ENCODE peak calls at places on chromosomes 6 and 20, in five cellular contexts. One of them, this sample, is unnamed.

GRCh38 chr6:156396068-156396771 is 381.0 kb upstream of the ARID1B start:
- DNase-seq in HepG2: no peak
- DNase-seq in K562: no peak
- DNase-seq in A549: no peak
- DNase-seq in GM12878: peak; percentile 63
- DNase-seq in this sample: no peak

GRCh38 chr20:32970115-32970972 is 33.9 kb downstream of the SUN5 start:
- DNase-seq in HepG2: no peak
- DNase-seq in K562: no peak
- DNase-seq in A549: no peak
- DNase-seq in GM12878: no peak
- DNase-seq in this sample: no peak

GRCh38 chr20:61960836-61961235 is 104.8 kb downstream of the TAF4 start:
- DNase-seq in HepG2: no peak
- DNase-seq in K562: no peak
- DNase-seq in A549: no peak
- DNase-seq in GM12878: no peak
- DNase-seq in this sample: no peak

GRCh38 chr6:149862901-149863595 is 1.1 kb downstream of the LRP11 start:
- DNase-seq in HepG2: peak; percentile 38
- DNase-seq in K562: peak; percentile 56
- DNase-seq in A549: no peak
- DNase-seq in GM12878: no peak
- DNase-seq in this sample: peak; percentile 86

GRCh38 chr6:121794630-121795029 is 359.2 kb downstream of the GJA1 start:
- DNase-seq in HepG2: no peak
- DNase-seq in K562: no peak
- DNase-seq in A549: peak; percentile 19
- DNase-seq in GM12878: no peak
- DNase-seq in this sample: no peak

GRCh38 chr6:52566853-52567279 is 10.0 kb downstream of the TRAM2 start:
- DNase-seq in HepG2: peak; percentile 58
- DNase-seq in K562: no peak
- DNase-seq in A549: peak; percentile 5
- DNase-seq in GM12878: no peak
- DNase-seq in this sample: no peak

GRCh38 chr6:158060447-158061360 is 79.0 kb downstream of the SYNJ2 start:
- DNase-seq in HepG2: no peak
- DNase-seq in K562: no peak
- DNase-seq in A549: peak; percentile 46
- DNase-seq in GM12878: no peak
- DNase-seq in this sample: peak; percentile 60

GRCh38 chr20:48638546-48638945 is 189.3 kb downstream of the PREX1 start:
- DNase-seq in HepG2: no peak
- DNase-seq in K562: no peak
- DNase-seq in A549: no peak
- DNase-seq in GM12878: no peak
- DNase-seq in this sample: no peak

GRCh38 chr6:19866900-19867627 is 29.9 kb downstream of the ID4 start:
- DNase-seq in HepG2: peak; percentile 18
- DNase-seq in K562: no peak
- DNase-seq in A549: no peak
- DNase-seq in GM12878: no peak
- DNase-seq in this sample: no peak

GRCh38 chr6:54737247-54737646 is 109.3 kb upstream of the FAM83B start:
- DNase-seq in HepG2: peak; percentile 28
- DNase-seq in K562: peak; percentile 5
- DNase-seq in A549: no peak
- DNase-seq in GM12878: no peak
- DNase-seq in this sample: peak; percentile 24

GRCh38 chr6:159077123-159077522 is 32.3 kb upstream of the TAGAP start:
- DNase-seq in HepG2: no peak
- DNase-seq in K562: no peak
- DNase-seq in A549: no peak
- DNase-seq in GM12878: no peak
- DNase-seq in this sample: peak; percentile 20

GRCh38 chr6:2902470-2902762 is 693 bp downstream of the SERPINB9 start:
- DNase-seq in HepG2: no peak
- DNase-seq in K562: no peak
- DNase-seq in A549: no peak
- DNase-seq in GM12878: no peak
- DNase-seq in this sample: no peak

GRCh38 chr20:326645-327031 is 1.3 kb downstream of the SOX12 start:
- DNase-seq in HepG2: no peak
- DNase-seq in K562: no peak
- DNase-seq in A549: peak; percentile 46
- DNase-seq in GM12878: no peak
- DNase-seq in this sample: no peak

GRCh38 chr20:58718121-58718563 is 25.5 kb downstream of the NPEPL1 start:
- DNase-seq in HepG2: no peak
- DNase-seq in K562: no peak
- DNase-seq in A549: no peak
- DNase-seq in GM12878: no peak
- DNase-seq in this sample: peak; percentile 10

GRCh38 chr6:19837511-19838441 is 606 bp downstream of the ID4 start:
- DNase-seq in HepG2: peak; percentile 21
- DNase-seq in K562: no peak
- DNase-seq in A549: peak; percentile 11
- DNase-seq in GM12878: no peak
- DNase-seq in this sample: peak; percentile 75

GRCh38 chr6:39378175-39378889 is 55.8 kb upstream of the KCNK16 start:
- DNase-seq in HepG2: no peak
- DNase-seq in K562: no peak
- DNase-seq in A549: no peak
- DNase-seq in GM12878: no peak
- DNase-seq in this sample: no peak

GRCh38 chr20:14155361-14155760 is 160.0 kb downstream of the MACROD2 start:
- DNase-seq in HepG2: no peak
- DNase-seq in K562: no peak
- DNase-seq in A549: no peak
- DNase-seq in GM12878: no peak
- DNase-seq in this sample: no peak

GRCh38 chr20:54649511-54649962 is 174.1 kb downstream of the DOK5 start:
- DNase-seq in HepG2: peak; percentile 85
- DNase-seq in K562: peak; percentile 53
- DNase-seq in A549: peak; percentile 58
- DNase-seq in GM12878: no peak
- DNase-seq in this sample: peak; percentile 66

GRCh38 chr6:39076086-39076992 is 27.8 kb downstream of the GLP1R start:
- DNase-seq in HepG2: no peak
- DNase-seq in K562: no peak
- DNase-seq in A549: no peak
- DNase-seq in GM12878: no peak
- DNase-seq in this sample: no peak

GRCh38 chr20:48006036-48006833 is 221.0 kb upstream of the SULF2 start:
- DNase-seq in HepG2: no peak
- DNase-seq in K562: no peak
- DNase-seq in A549: no peak
- DNase-seq in GM12878: peak; percentile 56
- DNase-seq in this sample: no peak

GRCh38 chr6:51934098-51934497 is 153.3 kb downstream of the PKHD1 start:
- DNase-seq in HepG2: peak; percentile 24
- DNase-seq in K562: peak; percentile 44
- DNase-seq in A549: peak; percentile 13
- DNase-seq in GM12878: no peak
- DNase-seq in this sample: peak; percentile 14

GRCh38 chr6:148520109-148520841 is 177.6 kb downstream of the SASH1 start:
- DNase-seq in HepG2: no peak
- DNase-seq in K562: no peak
- DNase-seq in A549: no peak
- DNase-seq in GM12878: peak; percentile 65
- DNase-seq in this sample: no peak

GRCh38 chr20:58389324-58389967 is 417 bp downstream of the VAPB start:
- DNase-seq in HepG2: peak; percentile 26
- DNase-seq in K562: peak; percentile 55
- DNase-seq in A549: no peak
- DNase-seq in GM12878: no peak
- DNase-seq in this sample: peak; percentile 74

GRCh38 chr6:53359843-53360834 is 11.4 kb upstream of the ELOVL5 start:
- DNase-seq in HepG2: peak; percentile 83
- DNase-seq in K562: no peak
- DNase-seq in A549: peak; percentile 19
- DNase-seq in GM12878: no peak
- DNase-seq in this sample: peak; percentile 25

DNA sequence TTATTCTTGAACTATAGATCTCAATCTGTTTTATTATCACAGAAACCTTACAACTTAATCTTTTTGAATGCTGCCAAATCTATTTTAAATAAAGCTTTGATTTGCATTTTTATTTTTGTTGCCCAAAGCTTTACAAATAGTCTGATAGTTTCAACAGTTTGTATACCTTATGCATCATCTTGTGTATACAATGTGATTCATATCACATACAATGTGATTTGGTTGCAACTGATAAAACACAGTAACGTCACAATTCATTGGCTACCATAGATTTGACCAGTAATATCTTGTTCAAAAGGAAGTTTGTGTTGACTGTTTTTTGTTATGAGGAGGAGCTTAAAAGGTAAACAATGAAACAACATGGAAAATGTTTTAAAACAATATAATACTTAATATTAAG is 110.9 kb downstream of the EYA4 start:
- DNase-seq in HepG2: no peak
- DNase-seq in K562: no peak
- DNase-seq in A549: no peak
- DNase-seq in GM12878: no peak
- DNase-seq in this sample: no peak
- TF ChIP-seq REST in HepG2: no peak
- TF ChIP-seq REST in K562: no peak
- TF ChIP-seq REST in A549: no peak
- TF ChIP-seq REST in GM12878: no peak
- TF ChIP-seq REST in this sample: no peak

GRCh38 chr6:133621751-133622150 is 267.2 kb upstream of the TCF21 start:
- DNase-seq in HepG2: no peak
- DNase-seq in K562: no peak
- DNase-seq in A549: no peak
- DNase-seq in GM12878: no peak
- DNase-seq in this sample: no peak
- TF ChIP-seq SMC3 in HepG2: no peak
- TF ChIP-seq SMC3 in K562: no peak
- TF ChIP-seq SMC3 in A549: no peak
- TF ChIP-seq SMC3 in GM12878: no peak
- TF ChIP-seq SMC3 in this sample: no peak

DNA sequence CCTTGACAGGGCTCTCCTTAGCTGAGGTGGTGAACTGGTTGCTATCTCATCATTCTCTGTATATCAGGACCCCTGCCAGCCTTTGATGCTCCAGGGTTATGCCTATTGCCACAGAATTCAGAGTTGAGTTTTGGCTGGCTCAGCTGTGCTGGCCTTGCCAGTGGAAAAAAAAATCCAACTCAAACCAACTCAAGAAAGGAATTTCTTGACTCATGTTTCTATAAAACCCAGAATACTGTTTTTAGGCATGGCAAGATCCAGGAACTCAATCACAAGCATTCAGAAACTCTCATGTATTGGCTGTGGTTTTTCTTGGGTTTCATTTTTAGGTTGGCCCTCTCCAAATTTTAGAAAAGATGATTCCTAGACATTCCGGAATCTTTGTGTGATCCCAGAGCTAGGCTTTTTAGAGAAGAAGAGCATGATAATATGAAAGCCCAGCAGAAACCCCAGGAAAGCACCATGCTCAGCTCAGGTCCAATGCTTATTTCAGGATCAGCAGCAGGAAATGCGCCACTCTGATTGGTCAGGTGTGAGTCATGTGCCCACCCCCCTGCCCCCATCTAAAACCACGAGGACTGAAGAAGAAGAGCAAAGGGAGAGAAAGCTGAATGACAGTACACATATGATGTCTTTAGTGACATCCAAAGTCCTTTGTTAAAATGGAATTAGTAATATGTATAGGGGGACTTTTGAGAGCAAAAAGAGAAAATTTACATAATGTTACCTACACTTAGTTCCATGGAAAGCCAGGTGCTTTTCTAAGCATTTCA is 122.9 kb downstream of the RNF144B start:
- DNase-seq in HepG2: no peak
- DNase-seq in K562: peak; percentile 27
- DNase-seq in A549: no peak
- DNase-seq in GM12878: no peak
- DNase-seq in this sample: no peak
- TF ChIP-seq REST in HepG2: no peak
- TF ChIP-seq REST in K562: no peak
- TF ChIP-seq REST in A549: no peak
- TF ChIP-seq REST in GM12878: no peak
- TF ChIP-seq REST in this sample: no peak

GRCh38 chr6:43836507-43836906 is 66.5 kb downstream of the VEGFA start:
- DNase-seq in HepG2: no peak
- DNase-seq in K562: peak; percentile 77
- DNase-seq in A549: no peak
- DNase-seq in GM12878: no peak
- DNase-seq in this sample: no peak
- TF ChIP-seq SMC3 in HepG2: no peak
- TF ChIP-seq SMC3 in K562: no peak
- TF ChIP-seq SMC3 in A549: no peak
- TF ChIP-seq SMC3 in GM12878: no peak
- TF ChIP-seq SMC3 in this sample: no peak

DNA sequence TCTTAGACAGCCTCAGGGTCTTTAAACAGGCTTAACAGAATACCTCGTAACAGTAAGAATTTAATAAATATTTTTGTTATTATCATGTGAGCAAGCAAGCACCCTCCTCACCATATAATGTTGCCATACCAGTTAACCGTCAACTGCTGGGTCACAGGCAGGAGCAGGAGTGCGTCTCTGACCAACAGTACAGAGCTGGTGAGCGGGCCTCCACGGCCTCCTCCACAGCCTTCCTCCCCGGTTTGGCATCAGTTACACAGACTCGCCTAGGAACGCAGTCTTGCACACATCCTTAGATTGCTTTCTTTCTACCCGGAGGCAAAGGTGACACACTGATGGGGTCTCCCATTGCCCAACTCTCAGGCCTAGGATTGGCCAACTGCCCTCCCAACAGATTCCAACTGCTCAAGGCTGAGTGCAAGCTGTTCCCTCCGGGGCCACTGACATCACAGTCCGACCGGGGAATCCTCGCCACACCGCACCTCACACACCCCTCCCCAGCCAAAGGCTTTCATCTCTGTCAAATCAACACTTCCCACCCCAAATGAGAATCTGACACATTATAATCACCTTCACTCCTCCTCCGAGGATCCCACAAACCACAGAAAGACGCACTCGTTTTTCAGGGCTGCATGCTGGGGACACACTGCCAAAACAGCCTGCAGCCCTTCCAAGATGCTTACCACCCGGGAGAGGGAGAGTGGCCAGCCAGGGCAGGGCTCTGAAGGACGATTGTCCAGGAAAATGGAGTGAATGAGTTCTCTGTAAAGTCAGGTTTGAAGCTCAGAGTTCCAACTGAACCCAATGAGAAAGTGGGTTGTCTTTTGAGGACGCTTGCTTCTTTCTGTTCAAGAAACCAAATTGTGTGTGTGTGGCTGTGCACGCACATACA is 63.2 kb downstream of the PDE10A start:
- DNase-seq in HepG2: no peak
- DNase-seq in K562: no peak
- DNase-seq in A549: no peak
- DNase-seq in GM12878: no peak
- DNase-seq in this sample: no peak
- TF ChIP-seq REST in HepG2: no peak
- TF ChIP-seq REST in K562: no peak
- TF ChIP-seq REST in A549: no peak
- TF ChIP-seq REST in GM12878: no peak
- TF ChIP-seq REST in this sample: no peak

GRCh38 chr20:19961298-19961697 is 55.9 kb upstream of the NAA20 start:
- DNase-seq in HepG2: no peak
- DNase-seq in K562: no peak
- DNase-seq in A549: no peak
- DNase-seq in GM12878: no peak
- DNase-seq in this sample: no peak
- TF ChIP-seq SMC3 in HepG2: no peak
- TF ChIP-seq SMC3 in K562: no peak
- TF ChIP-seq SMC3 in A549: no peak
- TF ChIP-seq SMC3 in GM12878: no peak
- TF ChIP-seq SMC3 in this sample: no peak

GRCh38 chr6:129605962-129606361 is 104.0 kb downstream of the ARHGAP18 start:
- DNase-seq in HepG2: no peak
- DNase-seq in K562: no peak
- DNase-seq in A549: no peak
- DNase-seq in GM12878: no peak
- DNase-seq in this sample: no peak
- TF ChIP-seq REST in HepG2: no peak
- TF ChIP-seq REST in K562: no peak
- TF ChIP-seq REST in A549: no peak
- TF ChIP-seq REST in GM12878: no peak
- TF ChIP-seq REST in this sample: no peak

This sample was measured in SK-N-SH.